ENCODE peak calls at places on chromosomes 16 and 17, in five cellular contexts. R is breast epithelium, E is adrenal gland, S is K562, O is A549. G is an unnamed sample.

GRCh38 chr17:56777859-56778258 is 55.9 kb downstream of the C17orf67 start:
- DNase-seq in R (no peak), E (no peak), S (no peak), O (no peak), G (no peak)

GRCh38 chr16:80935691-80936090 is 71.0 kb downstream of the CMC2 start:
- DNase-seq in R (no peak), E (no peak), S (no peak), O (no peak), G (no peak)

GRCh38 chr16:15876503-15876902 is 11.9 kb downstream of the CEP20 start:
- DNase-seq in R (no peak), E (no peak), S (no peak), O (no peak), G (no peak)

GRCh38 chr16:90019543-90020259 is 445 bp upstream of the DBNDD1 start:
- DNase-seq in R (no peak), E (no peak), S (peak; percentile 95), O (peak; percentile 47), G (peak; percentile 74)

GRCh38 chr17:49365667-49366066 is 3.6 kb upstream of the ZNF652 start:
- DNase-seq in R (no peak), E (peak; percentile 53), S (no peak), O (peak; percentile 70), G (peak; percentile 13)

GRCh38 chr17:74148901-74149596 is 54.4 kb upstream of the RPL38 start:
- DNase-seq in R (no peak), E (no peak), S (no peak), O (no peak), G (no peak)

GRCh38 chr17:64682261-64683181 is 20.4 kb upstream of the SMURF2 start:
- DNase-seq in R (no peak), E (no peak), S (no peak), O (peak; percentile 36), G (no peak)

GRCh38 chr17:628507-628941 is 86.1 kb downstream of the VPS53 start:
- DNase-seq in R (no peak), E (no peak), S (no peak), O (no peak), G (no peak)

GRCh38 chr17:2691069-2691871 is 20.3 kb downstream of the CLUH start:
- DNase-seq in R (peak; percentile 47), E (peak; percentile 16), S (no peak), O (no peak), G (no peak)

GRCh38 chr16:89506791-89507191 is 1.4 kb upstream of the SPG7 start:
- DNase-seq in R (no peak), E (no peak), S (no peak), O (no peak), G (no peak)

GRCh38 chr16:70678898-70679652 is 6.8 kb downstream of the MTSS2 start:
- DNase-seq in R (no peak), E (no peak), S (no peak), O (no peak), G (no peak)

GRCh38 chr16:81500833-81501521 is 56.4 kb downstream of the CMIP start:
- DNase-seq in R (no peak), E (no peak), S (no peak), O (no peak), G (no peak)

GRCh38 chr16:85221081-85221809 is 109.0 kb upstream of the CIBAR2 start:
- DNase-seq in R (no peak), E (no peak), S (no peak), O (no peak), G (no peak)

GRCh38 chr16:17435324-17435723 is 35.4 kb downstream of the XYLT1 start:
- DNase-seq in R (no peak), E (no peak), S (no peak), O (no peak), G (no peak)

GRCh38 chr17:80944326-80944725 is 47.3 kb upstream of the CHMP6 start:
- DNase-seq in R (no peak), E (no peak), S (no peak), O (no peak), G (no peak)

GRCh38 chr16:12536412-12536746 is 267.3 kb downstream of the CPPED1 start:
- DNase-seq in R (no peak), E (no peak), S (no peak), O (no peak), G (no peak)

GRCh38 chr16:21145738-21146137 is 4.9 kb downstream of the DNAH3 start:
- DNase-seq in R (no peak), E (no peak), S (no peak), O (no peak), G (no peak)

GRCh38 chr16:50367777-50368409 is 895 bp downstream of the BRD7 start:
- DNase-seq in R (no peak), E (no peak), S (no peak), O (no peak), G (no peak)

GRCh38 chr17:49230636-49231562 is at the start of gene PHOSPHO1:
- DNase-seq in R (no peak), E (peak; percentile 81), S (peak; percentile 98), O (peak; percentile 81), G (peak; percentile 72)

GRCh38 chr17:41785876-41786226 is 660 bp downstream of the JUP start:
- DNase-seq in R (peak; percentile 88), E (no peak), S (peak; percentile 67), O (peak; percentile 71), G (peak; percentile 81)

GRCh38 chr16:89983550-89983949 is 35.0 kb downstream of the DEF8 start:
- DNase-seq in R (no peak), E (no peak), S (no peak), O (no peak), G (no peak)

GRCh38 chr17:81160306-81160705 is 5.0 kb upstream of the PVALEF start:
- DNase-seq in R (no peak), E (peak; percentile 42), S (no peak), O (no peak), G (peak; percentile 69)

GRCh38 chr16:81650982-81651562 is 128.0 kb upstream of the PLCG2 start:
- DNase-seq in R (no peak), E (peak; percentile 47), S (peak; percentile 66), O (no peak), G (peak; percentile 34)

GRCh38 chr17:29111816-29112499 is 68.2 kb downstream of the MYO18A start:
- DNase-seq in R (peak; percentile 63), E (peak; percentile 67), S (peak; percentile 70), O (peak; percentile 65), G (peak; percentile 84)

GRCh38 chr17:55263565-55264272 is 1.0 kb upstream of the HLF start:
- DNase-seq in R (no peak), E (no peak), S (no peak), O (no peak), G (no peak)

GRCh38 chr17:12637015-12637414 is 28.7 kb upstream of the MYOCD start:
- DNase-seq in R (no peak), E (no peak), S (no peak), O (peak; percentile 89), G (no peak)

GRCh38 chr17:63692195-63692816 is 7.6 kb downstream of the LIMD2 start:
- DNase-seq in R (no peak), E (no peak), S (no peak), O (peak; percentile 29), G (no peak)

GRCh38 chr16:87847785-87848675 is 21.3 kb downstream of the SLC7A5 start:
- DNase-seq in R (no peak), E (no peak), S (no peak), O (no peak), G (peak; percentile 81)

GRCh38 chr17:22278302-22279275 is 586.3 kb downstream of the KCNJ18 start:
- DNase-seq in R (no peak), E (no peak), S (no peak), O (no peak), G (no peak)

GRCh38 chr16:75195811-75196790 is 10.9 kb downstream of the CTRB2 start:
- DNase-seq in R (no peak), E (no peak), S (no peak), O (no peak), G (no peak)

GRCh38 chr16:69396187-69397061 is 10.6 kb upstream of the TERF2 start:
- DNase-seq in R (peak; percentile 58), E (peak; percentile 79), S (peak; percentile 65), O (peak; percentile 97), G (peak; percentile 84)

GRCh38 chr17:79839363-79840203 is at the start of gene CBX4:
- DNase-seq in R (peak; percentile 95), E (peak; percentile 95), S (peak; percentile 92), O (peak; percentile 97), G (peak; percentile 96)
- TF ChIP-seq POLR2A in R (peak; percentile 34), E (peak; percentile 96), S (peak; percentile 73), O (peak; percentile 77), G (peak; percentile 80)

GRCh38 chr16:48611329-48612137 is 1.6 kb upstream of the N4BP1 start:
- DNase-seq in R (no peak), E (no peak), S (peak; percentile 25), O (peak; percentile 26), G (no peak)
- H3K27ac ChIP-seq in R (peak overlapping the region; percentile 58), E (no peak overlapping the region), S (peak overlapping the region; percentile 3), O (peak overlapping the region; percentile 81), G (no peak overlapping the region)

GRCh38 chr17:46028374-46028773 is 29.3 kb downstream of the STH start:
- DNase-seq in R (no peak), E (no peak), S (no peak), O (no peak), G (no peak)
- TF ChIP-seq CTCF in R (no peak), E (no peak), S (no peak), O (no peak), G (no peak)

GRCh38 chr17:4536742-4537411 is 18.3 kb downstream of the MYBBP1A start:
- DNase-seq in R (no peak), E (no peak), S (no peak), O (no peak), G (no peak)
- TF ChIP-seq POLR2A in R (no peak), E (no peak), S (peak; percentile 22), O (no peak), G (no peak)

GRCh38 chr17:35373984-35374765 is 754 bp upstream of the SLFN11 start:
- DNase-seq in R (no peak), E (peak; percentile 59), S (no peak), O (peak; percentile 38), G (peak; percentile 22)
- H3K27ac ChIP-seq in R (peak overlapping the region; percentile 89), E (peak overlapping the region; percentile 84), S (no peak overlapping the region), O (peak overlapping the region; percentile 60), G (peak overlapping the region; percentile 76)

DNA sequence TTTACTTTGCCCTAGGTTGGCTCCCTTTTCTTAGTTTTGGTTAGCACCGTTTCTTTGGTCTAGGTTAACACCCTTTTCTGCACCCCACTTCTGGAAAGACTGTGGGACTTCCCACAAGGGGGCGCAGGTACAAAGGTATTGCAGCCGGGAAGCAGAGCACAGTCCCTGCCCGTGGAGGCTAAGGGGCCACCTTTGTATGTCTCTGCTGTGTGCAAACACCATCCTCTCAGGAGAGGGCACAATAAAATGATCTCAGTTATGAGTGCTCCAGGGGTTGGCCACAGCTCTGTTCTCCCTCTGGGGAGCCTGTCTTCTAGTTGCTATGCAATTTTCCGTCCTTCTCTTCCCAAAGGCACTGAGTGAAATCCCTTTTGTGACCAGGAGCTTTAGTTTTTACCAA is 28.4 kb upstream of the TMC5 start:
- DNase-seq in R (peak; percentile 70), E (peak; percentile 26), S (peak; percentile 61), O (peak; percentile 68), G (peak; percentile 71)
- TF ChIP-seq CTCF in R (no peak), E (peak; percentile 43), S (peak; percentile 73), O (peak; percentile 82), G (peak; percentile 40)